ENCODE peak calls at places on chromosomes 12 and 14, in seven cellular contexts. S is upper lobe of right lung, J is GM23338, V is esophagus muscularis mucosa, I is cardiac muscle cell, C is Peyer's patch, P is neural progenitor cell. H is an unnamed sample.

GRCh38 chr12:88420460-88420859 is 159.8 kb downstream of the KITLG start:
- DNase-seq in S (no peak), J (no peak), V (no peak), I (no peak), C (no peak), P (no peak), H (no peak)

GRCh38 chr14:56224691-56225681 is 106.8 kb downstream of the PELI2 start:
- DNase-seq in S (no peak), J (no peak), V (peak; percentile 84), I (no peak), C (peak; percentile 73), P (no peak), H (no peak)

GRCh38 chr14:77923131-77923933 is 123.4 kb downstream of the ADCK1 start:
- DNase-seq in S (no peak), J (no peak), V (no peak), I (peak; percentile 41), C (no peak), P (no peak), H (no peak)

GRCh38 chr14:103315368-103315911 is 18.6 kb upstream of the EIF5 start:
- DNase-seq in S (no peak), J (no peak), V (no peak), I (no peak), C (no peak), P (no peak), H (peak; percentile 60)

GRCh38 chr14:22780105-22780679 is 13.7 kb downstream of the OXA1L start:
- DNase-seq in S (no peak), J (no peak), V (no peak), I (peak; percentile 30), C (no peak), P (no peak), H (no peak)

GRCh38 chr14:99382781-99383456 is 97.7 kb downstream of the SETD3 start:
- DNase-seq in S (no peak), J (no peak), V (no peak), I (no peak), C (no peak), P (no peak), H (no peak)

GRCh38 chr12:42498549-42499247 is 90.8 kb downstream of the PRICKLE1 start:
- DNase-seq in S (no peak), J (no peak), V (no peak), I (no peak), C (no peak), P (no peak), H (no peak)

GRCh38 chr12:76028649-76029277 is 2.8 kb downstream of the PHLDA1 start:
- DNase-seq in S (no peak), J (no peak), V (no peak), I (no peak), C (no peak), P (no peak), H (no peak)

GRCh38 chr12:124764451-124764850 is 99.2 kb downstream of the SCARB1 start:
- DNase-seq in S (no peak), J (peak; percentile 73), V (no peak), I (no peak), C (no peak), P (no peak), H (no peak)

GRCh38 chr12:27449893-27450534 is 3.5 kb downstream of the SMCO2 start:
- DNase-seq in S (no peak), J (no peak), V (no peak), I (no peak), C (no peak), P (no peak), H (no peak)

GRCh38 chr12:67788118-67788517 is 139.6 kb downstream of the DYRK2 start:
- DNase-seq in S (no peak), J (no peak), V (no peak), I (no peak), C (no peak), P (no peak), H (no peak)

GRCh38 chr14:99820702-99821331 is 27.6 kb downstream of the EML1 start:
- DNase-seq in S (no peak), J (no peak), V (no peak), I (no peak), C (no peak), P (no peak), H (no peak)

GRCh38 chr12:100572184-100572583 is 1.3 kb upstream of the GAS2L3 start:
- DNase-seq in S (no peak), J (no peak), V (no peak), I (no peak), C (no peak), P (no peak), H (no peak)

GRCh38 chr14:100409016-100409385 is 85.9 kb downstream of the SLC25A47 start:
- DNase-seq in S (peak; percentile 26), J (no peak), V (no peak), I (no peak), C (no peak), P (no peak), H (no peak)

GRCh38 chr14:62189698-62190097 is 427.5 kb downstream of the SNAPC1 start:
- DNase-seq in S (no peak), J (no peak), V (no peak), I (no peak), C (no peak), P (no peak), H (no peak)

GRCh38 chr12:26293612-26294011 is 98.2 kb downstream of the SSPN start:
- DNase-seq in S (no peak), J (no peak), V (no peak), I (no peak), C (no peak), P (no peak), H (no peak)

GRCh38 chr12:83865431-83865830 is 1047.2 kb downstream of the SLC6A15 start:
- DNase-seq in S (no peak), J (no peak), V (no peak), I (no peak), C (no peak), P (no peak), H (no peak)

GRCh38 chr12:43072431-43072830 is 479.6 kb downstream of the ADAMTS20 start:
- DNase-seq in S (no peak), J (no peak), V (no peak), I (no peak), C (no peak), P (no peak), H (no peak)

GRCh38 chr12:78143717-78144116 is 313.0 kb downstream of the NAV3 start:
- DNase-seq in S (no peak), J (no peak), V (no peak), I (peak; percentile 29), C (no peak), P (no peak), H (no peak)

GRCh38 chr12:81167694-81168093 is 89.8 kb downstream of the ACSS3 start:
- DNase-seq in S (no peak), J (peak; percentile 32), V (no peak), I (no peak), C (no peak), P (no peak), H (no peak)

GRCh38 chr14:22509036-22509709 is 79.9 kb downstream of the DAD1 start:
- DNase-seq in S (no peak), J (no peak), V (no peak), I (no peak), C (no peak), P (no peak), H (no peak)

DNA sequence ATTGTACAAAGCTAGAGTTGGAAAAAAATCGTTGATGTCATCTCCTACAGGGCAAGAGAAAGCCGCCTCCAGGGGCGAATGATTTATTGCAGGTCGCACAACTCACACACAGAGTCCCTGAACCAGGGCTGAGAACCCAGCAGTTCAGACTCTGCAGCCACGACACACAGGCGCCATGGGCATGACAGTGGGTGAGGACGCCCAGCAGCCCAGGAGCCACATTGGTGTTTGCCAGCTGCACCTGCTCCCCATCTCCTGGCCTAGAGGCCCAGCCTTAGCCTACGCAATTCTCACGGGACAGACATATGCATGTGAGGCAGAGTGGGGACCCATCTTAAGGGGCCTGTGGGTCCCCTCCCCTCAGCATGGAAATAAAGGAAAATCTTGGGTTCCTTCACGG is 69.4 kb downstream of the RIMBP2 start:
- DNase-seq in S (no peak), J (no peak), V (no peak), I (no peak), C (no peak), P (no peak), H (no peak)
- H3K27me3 ChIP-seq in S (peaks cover 5% of the 10 kb centered on the region), J (no peaks in the 10 kb centered on the region), V (no peaks in the 10 kb centered on the region), I (no peaks in the 10 kb centered on the region), C (no peaks in the 10 kb centered on the region), P (no peaks in the 10 kb centered on the region), H (no peaks in the 10 kb centered on the region)

DNA sequence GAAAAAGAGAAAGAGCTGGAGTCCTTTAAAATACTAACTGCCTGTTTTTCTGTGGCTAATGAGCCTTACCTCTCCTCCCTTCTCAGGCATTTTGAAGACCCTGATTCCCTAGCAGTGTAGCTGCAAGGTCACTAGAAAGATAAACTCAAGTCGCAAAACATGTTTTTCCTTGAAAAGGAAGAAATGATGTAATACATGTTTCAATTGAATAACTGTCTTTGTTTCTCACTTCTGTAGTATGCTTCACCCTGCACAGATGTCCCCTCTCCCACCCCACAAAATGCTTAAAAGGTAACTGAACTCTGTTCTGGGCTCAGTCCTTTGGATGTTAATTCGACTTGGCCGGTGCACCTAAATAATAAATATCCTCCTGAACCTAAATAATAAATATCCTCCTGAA is 1350.3 kb downstream of the TMEM121 start:
- DNase-seq in S (no peak), J (no peak), V (no peak), I (no peak), C (no peak), P (no peak), H (no peak)
- H3K4me1 ChIP-seq in S (no peaks in the 10 kb centered on the region), J (no peaks in the 10 kb centered on the region), V (no peaks in the 10 kb centered on the region), I (no peaks in the 10 kb centered on the region), C (no peaks in the 10 kb centered on the region), P (no peaks in the 10 kb centered on the region), H (no peaks in the 10 kb centered on the region)

GRCh38 chr14:101955695-101956161 is 8.6 kb upstream of the DYNC1H1 start:
- DNase-seq in S (no peak), J (no peak), V (no peak), I (no peak), C (peak; percentile 41), P (no peak), H (peak; percentile 35)
- TF ChIP-seq CTCF in S (no peak), J (no peak), V (no peak), I (no peak), C (no peak), P (no peak), H (no peak)

DNA sequence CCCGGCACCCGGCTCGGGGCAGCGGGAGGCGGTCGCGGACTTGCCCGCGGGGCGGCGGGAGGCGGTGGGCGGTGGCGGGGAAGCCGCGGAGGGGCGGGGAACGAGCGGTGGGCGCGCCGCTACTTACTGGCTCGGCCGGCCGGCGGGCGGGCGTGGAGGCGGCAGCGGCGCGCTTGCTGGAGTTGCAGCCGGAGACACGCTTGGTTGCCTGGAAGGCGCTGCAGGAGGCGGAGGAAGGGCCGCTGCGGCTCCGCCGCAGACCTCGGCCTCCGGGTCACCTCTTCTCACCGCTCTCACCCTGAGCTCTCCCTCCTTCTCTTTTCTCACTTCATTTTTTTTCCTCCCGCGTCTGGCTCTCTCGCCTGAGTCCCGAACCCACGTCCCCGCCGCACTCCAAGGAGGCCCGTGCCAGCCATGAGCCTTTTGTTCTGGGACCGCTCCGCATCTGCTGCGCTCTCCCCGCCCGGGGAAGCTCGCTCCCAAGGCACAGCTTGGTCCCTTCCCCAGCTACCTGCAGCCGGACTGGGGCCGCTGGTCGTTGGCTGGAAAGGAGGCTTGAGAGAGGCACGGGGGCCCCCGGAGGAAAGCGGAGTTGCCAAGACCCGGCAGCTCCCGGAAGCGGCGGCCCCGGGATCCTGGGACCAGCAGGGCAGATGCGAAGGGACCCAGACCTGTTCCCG is 591 bp upstream of the KCNK10 start:
- DNase-seq in S (no peak), J (peak; percentile 69), V (no peak), I (peak; percentile 65), C (no peak), P (peak; percentile 87), H (no peak)
- H3K27me3 ChIP-seq in S (peaks cover 64% of the 10 kb centered on the region), J (peaks cover 97% of the 10 kb centered on the region), V (no peaks in the 10 kb centered on the region), I (peaks cover 100% of the 10 kb centered on the region), C (no peaks in the 10 kb centered on the region), P (peaks cover 98% of the 10 kb centered on the region), H (peaks cover 87% of the 10 kb centered on the region)

GRCh38 chr12:116261525-116262100 is 15.9 kb downstream of the MED13L start:
- DNase-seq in S (no peak), J (no peak), V (no peak), I (no peak), C (no peak), P (no peak), H (no peak)
- H3K4me1 ChIP-seq in S (peaks cover 80% of the 10 kb centered on the region), J (peaks cover 40% of the 10 kb centered on the region), V (peaks cover 52% of the 10 kb centered on the region), I (peaks cover 45% of the 10 kb centered on the region), C (peaks cover 4% of the 10 kb centered on the region), P (peaks cover 49% of the 10 kb centered on the region), H (peaks cover 75% of the 10 kb centered on the region)